ENCODE peak calls at places on chromosomes 2 and 18, in five cellular contexts. Q, U, E, X and R are unnamed samples.

GRCh38 chr2:164850235-164850634 is 8.6 kb upstream of the COBLL1 start:
- DNase-seq in E (no peak), X (no peak), Q (no peak), U (no peak), R (no peak)

GRCh38 chr2:143083636-143084035 is 45.6 kb upstream of the ARHGAP15 start:
- DNase-seq in Q (peak; percentile 88), E (peak; percentile 4), U (no peak), X (no peak), R (peak; percentile 92)

GRCh38 chr2:205020673-205021072 is 475.4 kb downstream of the PARD3B start:
- DNase-seq in X (no peak), E (no peak), U (no peak), Q (no peak), R (no peak)

GRCh38 chr2:63544017-63544627 is 44.2 kb downstream of the WDPCP start:
- DNase-seq in E (no peak), Q (peak; percentile 6), U (no peak), X (no peak), R (peak; percentile 2)

GRCh38 chr2:85741811-85742507 is 11.8 kb upstream of the ATOH8 start:
- DNase-seq in Q (peak; percentile 93), X (peak; percentile 60), U (no peak), E (no peak), R (peak; percentile 96)

GRCh38 chr2:162243305-162243693 is at the start of gene FAP:
- DNase-seq in E (no peak), U (no peak), Q (peak; percentile 51), X (peak; percentile 23), R (peak; percentile 95)

GRCh38 chr2:240556553-240557100 is 1.2 kb downstream of the ANKMY1 start:
- DNase-seq in E (peak; percentile 86), U (peak; percentile 82), Q (peak; percentile 37), X (no peak), R (peak; percentile 37)

GRCh38 chr2:241797441-241798080 is 11.4 kb upstream of the NEU4 start:
- DNase-seq in Q (no peak), E (no peak), X (no peak), U (no peak), R (no peak)

GRCh38 chr2:83142934-83143333 is 1316.1 kb downstream of the SUCLG1 start:
- DNase-seq in E (no peak), U (no peak), X (no peak), Q (no peak), R (no peak)

GRCh38 chr2:17148298-17149228 is 369.7 kb downstream of the RAD51AP2 start:
- DNase-seq in U (peak; percentile 55), E (peak; percentile 65), Q (peak; percentile 48), X (peak; percentile 17), R (no peak)

GRCh38 chr18:54215069-54215468 is 9.4 kb downstream of the MBD2 start:
- DNase-seq in X (no peak), U (no peak), Q (peak; percentile 92), E (no peak), R (peak; percentile 84)

GRCh38 chr18:68177807-68178702 is 536.9 kb downstream of the TMX3 start:
- DNase-seq in X (no peak), E (no peak), U (no peak), Q (peak; percentile 92), R (peak; percentile 99)

GRCh38 chr2:241796610-241797138 is 12.3 kb upstream of the NEU4 start:
- DNase-seq in U (no peak), Q (no peak), X (no peak), E (no peak), R (no peak)

GRCh38 chr2:120690521-120690920 is 45.1 kb upstream of the GLI2 start:
- DNase-seq in Q (no peak), X (no peak), E (no peak), U (no peak), R (no peak)

GRCh38 chr2:101003278-101003775 is 1.2 kb downstream of the RPL31 start:
- DNase-seq in X (no peak), Q (peak; percentile 49), E (peak; percentile 25), U (no peak), R (peak; percentile 9)

GRCh38 chr2:157182834-157183396 is 74.6 kb upstream of the GALNT5 start:
- DNase-seq in E (peak; percentile 8), Q (peak; percentile 87), X (no peak), U (no peak), R (peak; percentile 97)

GRCh38 chr2:64052468-64053241 is 33.4 kb upstream of the VPS54 start:
- DNase-seq in U (no peak), E (no peak), Q (no peak), X (no peak), R (peak; percentile 5)

GRCh38 chr2:179604638-179605037 is 256.8 kb downstream of the ZNF385B start:
- DNase-seq in X (no peak), E (no peak), U (no peak), Q (no peak), R (no peak)

GRCh38 chr2:190678444-190679162 is 29.7 kb downstream of the NAB1 start:
- DNase-seq in Q (peak; percentile 6), U (no peak), E (peak; percentile 84), X (no peak), R (peak; percentile 35)

GRCh38 chr2:218257390-218257981 is 3.3 kb upstream of the GPBAR1 start:
- DNase-seq in X (no peak), E (peak; percentile 81), Q (no peak), U (peak; percentile 85), R (no peak)

GRCh38 chr18:79870369-79871025 is 72.8 kb downstream of the KCNG2 start:
- DNase-seq in U (no peak), Q (no peak), E (no peak), X (no peak), R (no peak)

GRCh38 chr2:39468574-39469331 is 31.7 kb upstream of the MAP4K3 start:
- DNase-seq in U (no peak), Q (no peak), X (no peak), E (peak; percentile 19), R (peak; percentile 48)

GRCh38 chr2:39469807-39470206 is 32.7 kb upstream of the MAP4K3 start:
- DNase-seq in X (peak; percentile 9), Q (peak; percentile 59), E (peak; percentile 66), U (peak; percentile 50), R (peak; percentile 70)

GRCh38 chr2:39464867-39465266 is 27.8 kb upstream of the MAP4K3 start:
- DNase-seq in X (no peak), Q (no peak), E (no peak), U (no peak), R (no peak)

GRCh38 chr2:39470580-39470979 is 33.5 kb upstream of the MAP4K3 start:
- DNase-seq in Q (no peak), X (no peak), U (no peak), E (no peak), R (no peak)

DNA sequence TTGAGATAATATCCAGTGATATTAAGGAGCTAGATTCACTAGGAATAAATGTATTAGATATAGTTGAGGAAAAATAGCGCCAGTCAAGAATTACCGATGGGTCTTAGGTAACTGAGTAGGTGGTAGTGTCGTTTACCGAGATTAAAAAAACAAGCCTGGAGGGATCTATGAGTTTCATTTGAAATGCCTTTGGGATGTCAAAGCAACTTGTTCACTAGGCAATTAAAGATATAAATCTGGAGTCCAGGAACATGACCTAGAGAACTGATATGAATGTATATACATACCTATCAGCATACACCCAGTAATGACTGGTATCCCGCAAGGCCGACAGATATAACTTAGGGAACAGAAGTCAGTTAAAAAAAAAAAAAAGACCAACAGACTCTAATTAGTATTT is 29.2 kb upstream of the MAP4K3 start:
- DNase-seq in U (no peak), E (no peak), Q (no peak), X (no peak), R (no peak)
- H2BK15ac ChIP-seq in U (no peak overlapping the region), E (no peak overlapping the region), Q (no peak overlapping the region), X (no peak overlapping the region), R (no peak overlapping the region)

GRCh38 chr2:673615-674318 is 3.4 kb downstream of the TMEM18 start:
- DNase-seq in Q (no peak), U (no peak), E (peak; percentile 6), X (no peak), R (peak; percentile 63)
- H3K9ac ChIP-seq in Q (peak overlapping the region; percentile 22), U (no peak overlapping the region), E (no peak overlapping the region), X (no peak overlapping the region), R (peak overlapping the region; percentile 18)

GRCh38 chr2:44297431-44297830 is 22.2 kb downstream of the SLC3A1 start:
- DNase-seq in E (no peak), U (no peak), X (no peak), Q (no peak), R (no peak)
- H2BK15ac ChIP-seq in E (no peak overlapping the region), U (no peak overlapping the region), X (no peak overlapping the region), Q (no peak overlapping the region), R (no peak overlapping the region)

GRCh38 chr18:70046796-70047195 is 99.1 kb upstream of the CD226 start:
- DNase-seq in U (no peak), X (no peak), E (peak; percentile 19), Q (no peak), R (no peak)
- H3K9ac ChIP-seq in U (no peak overlapping the region), X (no peak overlapping the region), E (no peak overlapping the region), Q (peak overlapping the region; percentile 81), R (no peak overlapping the region)

GRCh38 chr2:110743600-110743999 is 11.2 kb downstream of the ACOXL start:
- DNase-seq in Q (no peak), U (no peak), X (no peak), E (no peak), R (no peak)

GRCh38 chr2:110740747-110741349 is 8.5 kb downstream of the ACOXL start:
- DNase-seq in E (no peak), X (no peak), Q (peak; percentile 33), U (no peak), R (no peak)

GRCh38 chr2:110742412-110742811 is 10.0 kb downstream of the ACOXL start:
- DNase-seq in Q (no peak), E (no peak), U (no peak), X (no peak), R (no peak)

GRCh38 chr2:110744429-110744828 is 12.1 kb downstream of the ACOXL start:
- DNase-seq in X (no peak), E (no peak), Q (no peak), U (no peak), R (no peak)

DNA sequence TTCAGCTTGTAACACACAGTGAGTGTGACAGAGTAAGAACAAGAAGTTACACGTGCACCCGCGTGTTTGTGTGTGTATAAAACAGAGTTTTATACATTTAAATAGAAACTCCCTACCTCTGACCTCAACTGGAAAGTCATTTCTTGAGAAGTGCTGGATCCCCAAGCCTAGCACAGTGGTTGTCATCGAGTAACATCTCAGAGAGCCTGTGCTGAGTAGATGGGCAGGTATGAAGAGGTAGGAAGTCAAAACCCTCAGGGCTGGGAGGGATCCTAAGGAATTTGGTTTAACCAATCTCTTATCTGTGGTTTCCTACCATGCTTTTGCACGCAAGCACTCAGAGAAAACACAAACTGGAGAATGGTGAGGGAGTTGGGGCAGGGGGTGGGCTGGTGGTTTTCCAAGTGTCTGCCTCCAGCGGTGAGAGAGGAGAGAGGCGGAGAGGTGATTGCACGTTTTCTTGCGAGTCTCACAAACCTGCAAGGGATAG is 9.2 kb downstream of the ACOXL start:
- DNase-seq in X (no peak), E (peak; percentile 92), U (peak; percentile 59), Q (peak; percentile 62), R (no peak)
- H2BK15ac ChIP-seq in X (no peak overlapping the region), E (no peak overlapping the region), U (no peak overlapping the region), Q (no peak overlapping the region), R (no peak overlapping the region)

DNA sequence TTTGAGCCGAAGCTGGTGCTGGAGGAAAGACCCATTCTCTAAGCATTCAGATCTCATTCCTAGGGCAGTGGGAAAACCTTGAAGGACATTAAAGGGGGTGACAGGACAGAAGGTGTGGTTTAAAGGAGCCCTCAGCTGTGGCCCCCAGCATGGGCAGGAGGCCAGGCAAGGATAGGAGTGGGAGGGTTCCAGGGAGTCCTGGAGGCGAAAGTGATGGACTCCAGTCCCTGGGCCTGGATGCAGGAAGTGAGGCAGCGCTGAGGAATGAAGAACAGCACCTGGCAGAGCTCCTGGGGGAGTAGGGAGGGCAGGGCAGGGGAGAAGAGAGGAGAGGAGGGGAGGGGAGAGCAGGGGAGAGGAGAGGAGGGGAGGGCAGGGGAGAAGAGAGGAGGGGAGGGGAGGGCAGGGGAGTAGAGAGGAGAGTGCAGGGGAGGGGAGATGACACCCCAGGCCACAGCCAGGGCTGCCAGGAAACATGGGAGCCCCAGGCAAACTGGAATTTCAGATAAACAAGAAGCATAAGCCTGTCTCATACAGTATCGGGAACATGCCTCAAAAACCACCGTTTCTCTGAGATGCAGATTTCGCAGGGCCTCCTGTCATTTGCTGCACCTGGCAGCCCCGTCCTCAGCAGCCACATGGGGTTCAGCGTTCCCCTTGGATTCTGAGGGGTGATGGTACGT is 5.7 kb downstream of the RAMP1 start:
- DNase-seq in Q (no peak), X (no peak), E (peak; percentile 61), U (no peak), R (peak; percentile 70)
- H3K9ac ChIP-seq in Q (no peak overlapping the region), X (no peak overlapping the region), E (no peak overlapping the region), U (no peak overlapping the region), R (peak overlapping the region; percentile 13)